ENCODE peak calls at places on chromosome 1, in nine cellular contexts. Z is ovary, L is prostate gland, S is mammary epithelial cell, B is psoas muscle, R is lower leg skin, D is HL-60, Q is fibroblast of the aortic adventitia, G is stomach. N is an unnamed sample.
A peak's percentile ranks its signal among the peaks of the same experiment; 100 is the strongest.

GRCh38 chr1:63638471-63638870 is 45.3 kb downstream of the PGM1 start:
- DNase-seq in Z (no peak), L (no peak), S (no peak), B (no peak), R (no peak), D (no peak), Q (no peak), G (no peak), N (no peak)

GRCh38 chr1:86914998-86915736 is 732 bp downstream of the HS2ST1 start:
- DNase-seq in Z (peak; percentile 37), L (peak; percentile 44), S (peak; percentile 72), B (no peak), R (peak; percentile 93), D (no peak), Q (peak; percentile 59), G (peak; percentile 52), N (no peak)

GRCh38 chr1:214429951-214430742 is 121.3 kb downstream of the PTPN14 start:
- DNase-seq in Z (no peak), L (no peak), S (no peak), B (no peak), R (no peak), D (no peak), Q (peak; percentile 57), G (no peak), N (no peak)

GRCh38 chr1:222582099-222582774 is 7.5 kb downstream of the TAF1A start:
- DNase-seq in Z (no peak), L (no peak), S (peak; percentile 84), B (no peak), R (no peak), D (no peak), Q (peak; percentile 13), G (no peak), N (no peak)

GRCh38 chr1:197145451-197146029 is 929 bp downstream of the ASPM start:
- DNase-seq in Z (no peak), L (no peak), S (no peak), B (no peak), R (no peak), D (no peak), Q (no peak), G (no peak), N (no peak)

GRCh38 chr1:161071886-161072371 is 2.2 kb upstream of the ARHGAP30 start:
- DNase-seq in Z (no peak), L (peak; percentile 46), S (no peak), B (peak; percentile 72), R (no peak), D (peak; percentile 38), Q (peak; percentile 69), G (peak; percentile 74), N (no peak)

GRCh38 chr1:80542231-80542630 is 1258.5 kb upstream of the ADGRL2 start:
- DNase-seq in Z (no peak), L (no peak), S (peak; percentile 5), B (no peak), R (no peak), D (no peak), Q (peak; percentile 3), G (no peak), N (no peak)

GRCh38 chr1:85850238-85850637 is 142.0 kb upstream of the ZNHIT6 start:
- DNase-seq in Z (no peak), L (no peak), S (peak; percentile 79), B (no peak), R (no peak), D (no peak), Q (peak; percentile 69), G (no peak), N (no peak)

GRCh38 chr1:22256213-22256512 is 113.3 kb upstream of the WNT4 start:
- DNase-seq in Z (no peak), L (no peak), S (no peak), B (no peak), R (no peak), D (no peak), Q (no peak), G (no peak), N (no peak)

GRCh38 chr1:59204001-59204400 is 92.9 kb upstream of the FGGY start:
- DNase-seq in Z (no peak), L (peak; percentile 50), S (no peak), B (no peak), R (no peak), D (peak; percentile 16), Q (peak; percentile 82), G (peak; percentile 65), N (no peak)

GRCh38 chr1:168628807-168629206 is 52.4 kb downstream of the XCL1 start:
- DNase-seq in Z (no peak), L (no peak), S (peak; percentile 99), B (no peak), R (no peak), D (no peak), Q (peak; percentile 84), G (no peak), N (no peak)

GRCh38 chr1:24932725-24933294 is 2.7 kb upstream of the RUNX3 start:
- DNase-seq in Z (no peak), L (no peak), S (no peak), B (peak; percentile 15), R (no peak), D (no peak), Q (no peak), G (no peak), N (no peak)

GRCh38 chr1:38741341-38741740 is 118.2 kb downstream of the RRAGC start:
- DNase-seq in Z (no peak), L (no peak), S (no peak), B (no peak), R (no peak), D (no peak), Q (no peak), G (no peak), N (no peak)

GRCh38 chr1:155978973-155979429 is 654 bp upstream of the ARHGEF2 start:
- DNase-seq in Z (no peak), L (no peak), S (peak; percentile 47), B (no peak), R (no peak), D (peak; percentile 50), Q (peak; percentile 52), G (no peak), N (no peak)

GRCh38 chr1:199038188-199038587 is 399.3 kb downstream of the PTPRC start:
- DNase-seq in Z (no peak), L (no peak), S (no peak), B (no peak), R (no peak), D (no peak), Q (no peak), G (no peak), N (no peak)

GRCh38 chr1:109887271-109887670 is 23.4 kb upstream of the CSF1 start:
- DNase-seq in Z (no peak), L (no peak), S (no peak), B (no peak), R (no peak), D (no peak), Q (no peak), G (no peak), N (no peak)

GRCh38 chr1:228393268-228393699 is 13.4 kb downstream of the TRIM11 start:
- DNase-seq in Z (no peak), L (no peak), S (no peak), B (peak; percentile 63), R (peak; percentile 85), D (no peak), Q (peak; percentile 88), G (peak; percentile 56), N (no peak)

GRCh38 chr1:225809842-225810578 is at the start of gene EPHX1:
- DNase-seq in Z (peak; percentile 89), L (peak; percentile 91), S (peak; percentile 86), B (peak; percentile 93), R (peak; percentile 98), D (no peak), Q (peak; percentile 87), G (peak; percentile 94), N (peak; percentile 96)

GRCh38 chr1:176719478-176719877 is 256.5 kb downstream of the PAPPA2 start:
- DNase-seq in Z (no peak), L (no peak), S (no peak), B (no peak), R (no peak), D (no peak), Q (peak; percentile 22), G (no peak), N (no peak)

GRCh38 chr1:11914035-11914434 is 12.2 kb downstream of the KIAA2013 start:
- DNase-seq in Z (no peak), L (no peak), S (no peak), B (no peak), R (no peak), D (no peak), Q (no peak), G (no peak), N (no peak)

DNA sequence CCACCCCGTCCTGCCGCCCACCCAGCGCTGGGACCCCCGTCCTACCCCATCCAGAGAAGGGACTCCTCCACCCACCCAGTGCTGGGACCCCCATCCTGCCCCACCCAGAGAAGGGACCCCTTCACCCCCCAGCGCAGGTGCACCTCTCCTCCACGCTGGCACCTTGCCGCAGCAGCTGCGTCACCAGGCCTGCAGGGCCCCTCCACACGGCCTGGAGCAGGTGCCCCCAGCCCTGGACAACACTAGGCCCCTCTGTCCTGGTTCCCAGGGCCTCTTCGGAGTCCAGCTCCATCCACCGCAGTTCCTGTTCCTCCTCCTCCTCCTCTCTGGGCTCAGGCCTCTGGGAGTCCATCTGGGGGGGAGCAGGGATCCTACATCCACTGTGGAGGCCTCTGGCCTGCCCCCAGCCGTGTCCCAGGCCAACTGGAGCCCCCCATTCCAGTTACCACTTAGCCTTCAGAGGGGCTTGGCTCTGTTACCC is 382 bp downstream of the ANKRD65 start:
- DNase-seq in Z (no peak), L (no peak), S (no peak), B (no peak), R (no peak), D (no peak), Q (no peak), G (no peak), N (no peak)
- H3K4me3 ChIP-seq in Z (peak overlapping the region; percentile 33), L (peak overlapping the region; percentile 32), S (no peak overlapping the region), B (peak overlapping the region; percentile 65), R (no peak overlapping the region), D (no peak overlapping the region), Q (no peak overlapping the region), G (peak overlapping the region; percentile 51), N (peak overlapping the region; percentile 54)

DNA sequence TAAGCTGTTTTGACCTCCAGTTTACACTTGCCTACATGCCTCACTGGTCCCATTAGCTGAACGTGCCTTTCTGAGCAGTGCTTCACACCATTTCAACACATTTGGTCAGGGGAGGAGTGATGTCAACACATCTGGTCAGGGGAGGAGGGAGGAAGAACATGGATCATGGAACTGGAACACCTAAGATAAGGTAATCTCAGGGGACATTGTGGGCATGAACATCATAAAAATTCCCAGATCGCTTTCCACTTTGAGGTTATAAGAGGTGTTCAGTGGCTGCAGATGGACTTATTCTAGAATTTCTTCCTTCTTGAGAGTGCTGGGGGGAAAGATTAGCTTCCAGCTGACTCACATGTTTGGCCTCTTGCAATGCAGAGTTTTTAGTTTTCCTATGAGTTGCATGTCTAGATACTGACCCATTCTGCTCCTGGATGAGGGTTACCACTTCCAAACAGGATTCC is 2.0 kb downstream of the QSOX1 start:
- DNase-seq in Z (no peak), L (no peak), S (no peak), B (no peak), R (no peak), D (peak; percentile 78), Q (peak; percentile 82), G (no peak), N (no peak)
- H3K4me3 ChIP-seq in Z (no peak overlapping the region), L (no peak overlapping the region), S (no peak overlapping the region), B (no peak overlapping the region), R (no peak overlapping the region), D (peak overlapping the region; percentile 87), Q (peak overlapping the region; percentile 94), G (peak overlapping the region; percentile 95), N (peak overlapping the region; percentile 87)

GRCh38 chr1:226882187-226882586 is 11.8 kb downstream of the PSEN2 start:
- DNase-seq in Z (no peak), L (no peak), S (no peak), B (no peak), R (no peak), D (no peak), Q (peak; percentile 14), G (no peak), N (no peak)
- H3K4me3 ChIP-seq in Z (peak overlapping the region; percentile 17), L (no peak overlapping the region), S (no peak overlapping the region), B (no peak overlapping the region), R (no peak overlapping the region), D (no peak overlapping the region), Q (no peak overlapping the region), G (peak overlapping the region; percentile 2), N (peak overlapping the region; percentile 44)

GRCh38 chr1:201399352-201400126 is 415 bp upstream of the LAD1 start:
- DNase-seq in Z (no peak), L (peak; percentile 55), S (peak; percentile 85), B (no peak), R (no peak), D (no peak), Q (no peak), G (peak; percentile 84), N (no peak)
- H3K4me3 ChIP-seq in Z (peak overlapping the region; percentile 6), L (peak overlapping the region; percentile 39), S (peak overlapping the region; percentile 90), B (no peak overlapping the region), R (peak overlapping the region; percentile 20), D (no peak overlapping the region), Q (no peak overlapping the region), G (peak overlapping the region; percentile 54), N (peak overlapping the region; percentile 34)

N was measured in esophagus muscularis mucosa.